ENCODE peak calls at places on chromosome 2, in seven cellular contexts. T is heart left ventricle, N is SJSA1, W is IMR-90, C is WERI-Rb-1, A is aorta, O is sigmoid colon. K is an unnamed sample.

GRCh38 chr2:119264781-119265692 is 41.4 kb downstream of the STEAP3 start:
- DNase-seq in A (no peak), C (peak), W (peak), N (no peak), O (no peak), T (peak), K (no peak)

GRCh38 chr2:38159171-38159570 is 83.2 kb upstream of the CYP1B1 start:
- DNase-seq in O (no peak), A (no peak), C (no peak), W (no peak), T (no peak), N (no peak), K (no peak)

GRCh38 chr2:105187531-105187930 is 54.0 kb upstream of the GPR45 start:
- DNase-seq in W (no peak), T (no peak), O (no peak), C (no peak), N (no peak), A (no peak), K (peak)

GRCh38 chr2:24853046-24853445 is 59.8 kb downstream of the CENPO start:
- DNase-seq in T (no peak), C (no peak), O (no peak), W (no peak), A (no peak), N (no peak), K (no peak)

GRCh38 chr2:219650426-219651248 is 23.2 kb downstream of the SLC4A3 start:
- DNase-seq in W (no peak), N (peak), C (no peak), O (no peak), A (no peak), T (no peak), K (no peak)

GRCh38 chr2:53765749-53766148 is 1.9 kb upstream of the CHAC2 start:
- DNase-seq in N (no peak), T (no peak), O (no peak), W (no peak), C (no peak), A (no peak), K (no peak)

GRCh38 chr2:108220942-108221541 is 18.7 kb upstream of the SULT1C3 start:
- DNase-seq in O (no peak), W (no peak), T (peak), C (no peak), A (peak), N (no peak), K (no peak)

GRCh38 chr2:224173882-224174415 is 134.9 kb upstream of the SERPINE2 start:
- DNase-seq in O (no peak), W (no peak), A (no peak), C (no peak), N (no peak), T (no peak), K (no peak)

GRCh38 chr2:68416081-68416675 is 50.9 kb downstream of the FBXO48 start:
- DNase-seq in T (no peak), O (no peak), N (no peak), W (no peak), A (no peak), C (no peak), K (no peak)

GRCh38 chr2:143942486-143942885 is 577.4 kb downstream of the ZEB2 start:
- DNase-seq in T (no peak), W (no peak), O (no peak), A (no peak), C (no peak), N (no peak), K (no peak)

GRCh38 chr2:231780909-231781797 is at the start of gene PDE6D:
- DNase-seq in W (peak), O (peak), N (peak), T (peak), C (peak), A (peak), K (peak)

GRCh38 chr2:200735061-200735460 is 76.6 kb upstream of the BZW1 start:
- DNase-seq in T (no peak), A (no peak), W (no peak), C (no peak), O (no peak), N (no peak), K (no peak)

GRCh38 chr2:197926673-197927072 is 122.3 kb downstream of the PLCL1 start:
- DNase-seq in C (no peak), T (no peak), A (no peak), N (no peak), W (no peak), O (no peak), K (no peak)

GRCh38 chr2:44680983-44681481 is 260.5 kb upstream of the SIX3 start:
- DNase-seq in T (no peak), C (peak), O (no peak), W (peak), A (no peak), N (no peak), K (no peak)

GRCh38 chr2:145284551-145284950 is 764.6 kb upstream of the ZEB2 start:
- DNase-seq in W (no peak), N (no peak), T (no peak), O (no peak), A (no peak), C (no peak), K (no peak)

GRCh38 chr2:182097571-182097970 is 111.9 kb downstream of the PPP1R1C start:
- DNase-seq in T (no peak), C (no peak), W (no peak), A (no peak), O (no peak), N (no peak), K (no peak)

GRCh38 chr2:12057436-12058166 is 311.2 kb downstream of the LPIN1 start:
- DNase-seq in N (peak), O (peak), W (no peak), A (peak), T (peak), C (no peak), K (peak)

GRCh38 chr2:8725838-8726237 is 44.0 kb downstream of the ID2 start:
- DNase-seq in T (no peak), O (no peak), C (no peak), N (no peak), W (no peak), A (no peak), K (no peak)

GRCh38 chr2:236776695-236777251 is 207.1 kb downstream of the ACKR3 start:
- DNase-seq in T (no peak), C (no peak), O (no peak), A (peak), N (peak), W (peak), K (peak)

GRCh38 chr2:170715062-170715931 is at the start of gene SP5:
- DNase-seq in O (peak), C (peak), A (peak), T (no peak), N (peak), W (peak), K (no peak)

GRCh38 chr2:236761358-236761757 is 191.7 kb downstream of the ACKR3 start:
- DNase-seq in N (no peak), O (no peak), A (no peak), W (no peak), C (no peak), T (no peak), K (no peak)

GRCh38 chr2:240618776-240619175 is 6.5 kb upstream of the GPR35 start:
- DNase-seq in A (no peak), T (no peak), W (no peak), O (no peak), C (no peak), N (no peak), K (no peak)

GRCh38 chr2:32553829-32554432 is 73.9 kb upstream of the TTC27 start:
- DNase-seq in N (no peak), T (no peak), C (no peak), A (no peak), O (no peak), W (peak), K (no peak)

GRCh38 chr2:140108706-140109472 is 1328.7 kb upstream of the NXPH2 start:
- DNase-seq in W (no peak), T (no peak), N (no peak), A (no peak), C (no peak), O (no peak), K (no peak)

GRCh38 chr2:234187646-234188174 is 137.2 kb downstream of the SPP2 start:
- DNase-seq in O (no peak), N (no peak), C (no peak), A (no peak), W (no peak), T (no peak), K (no peak)

GRCh38 chr2:239929504-239929903 is 95.6 kb downstream of the NDUFA10 start:
- DNase-seq in O (peak), W (no peak), C (peak), N (peak), T (no peak), A (peak), K (no peak)

GRCh38 chr2:230007931-230008707 is 60.6 kb downstream of the SLC16A14 start:
- DNase-seq in O (peak), A (peak), N (peak), W (peak), T (peak), C (peak), K (peak)

GRCh38 chr2:226892729-226893128 is 56.9 kb downstream of the RHBDD1 start:
- DNase-seq in N (no peak), C (no peak), T (no peak), W (peak), A (no peak), O (no peak), K (peak)

GRCh38 chr2:196341318-196341841 is 170.0 kb upstream of the STK17B start:
- DNase-seq in A (no peak), C (no peak), O (no peak), W (no peak), N (no peak), T (no peak), K (no peak)

GRCh38 chr2:190759749-190760213 is 110.9 kb downstream of the NAB1 start:
- DNase-seq in N (peak), T (no peak), W (peak), C (no peak), O (no peak), A (no peak), K (peak)

GRCh38 chr2:83879127-83879526 is 580.0 kb downstream of the SUCLG1 start:
- DNase-seq in W (no peak), A (no peak), N (no peak), T (no peak), C (no peak), O (no peak), K (no peak)

GRCh38 chr2:241659150-241659739 is 21.8 kb downstream of the ATG4B start:
- DNase-seq in C (peak), A (no peak), N (peak), W (peak), T (peak), O (peak), K (peak)

GRCh38 chr2:50014168-50014567 is 859.9 kb upstream of the FSHR start:
- DNase-seq in N (no peak), O (no peak), A (no peak), C (no peak), T (no peak), W (no peak), K (peak)

GRCh38 chr2:48248251-48248933 is 281.6 kb upstream of the STON1 start:
- DNase-seq in W (peak), A (no peak), O (no peak), C (no peak), N (peak), T (no peak), K (peak)

GRCh38 chr2:64766841-64767669 is 113.3 kb upstream of the SERTAD2 start:
- DNase-seq in W (peak), A (no peak), C (no peak), T (no peak), O (no peak), N (no peak), K (no peak)

GRCh38 chr2:126932966-126933555 is 34.4 kb downstream of the TEX51 start:
- DNase-seq in O (no peak), A (no peak), W (no peak), N (no peak), C (no peak), T (no peak), K (no peak)

DNA sequence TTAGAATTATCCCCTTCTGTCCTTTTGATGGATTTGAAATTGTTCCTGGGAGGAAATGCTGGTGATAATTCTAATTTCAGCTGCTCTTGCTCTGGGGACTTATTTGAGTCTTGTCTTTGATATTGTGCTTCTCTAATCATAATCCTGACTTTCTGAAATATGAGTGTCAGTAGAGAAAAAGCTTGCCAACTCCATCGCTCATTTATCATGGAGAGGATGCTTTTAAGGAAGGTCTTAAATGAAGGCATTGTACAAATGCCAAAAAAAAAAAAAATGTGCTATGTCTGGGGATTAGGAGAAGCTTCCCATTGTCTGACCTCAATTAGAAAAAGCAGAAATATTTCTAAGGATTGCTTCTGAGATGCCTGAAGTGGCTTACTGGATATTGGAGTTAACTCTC is 159.6 kb downstream of the NYAP2 start:
- DNase-seq in T (no peak), C (no peak), N (no peak), A (no peak), O (no peak), W (no peak), K (no peak)
- H3K4me3 ChIP-seq in T (no peak), C (no peak), N (no peak), A (no peak), O (no peak), W (no peak), K (no peak)

DNA sequence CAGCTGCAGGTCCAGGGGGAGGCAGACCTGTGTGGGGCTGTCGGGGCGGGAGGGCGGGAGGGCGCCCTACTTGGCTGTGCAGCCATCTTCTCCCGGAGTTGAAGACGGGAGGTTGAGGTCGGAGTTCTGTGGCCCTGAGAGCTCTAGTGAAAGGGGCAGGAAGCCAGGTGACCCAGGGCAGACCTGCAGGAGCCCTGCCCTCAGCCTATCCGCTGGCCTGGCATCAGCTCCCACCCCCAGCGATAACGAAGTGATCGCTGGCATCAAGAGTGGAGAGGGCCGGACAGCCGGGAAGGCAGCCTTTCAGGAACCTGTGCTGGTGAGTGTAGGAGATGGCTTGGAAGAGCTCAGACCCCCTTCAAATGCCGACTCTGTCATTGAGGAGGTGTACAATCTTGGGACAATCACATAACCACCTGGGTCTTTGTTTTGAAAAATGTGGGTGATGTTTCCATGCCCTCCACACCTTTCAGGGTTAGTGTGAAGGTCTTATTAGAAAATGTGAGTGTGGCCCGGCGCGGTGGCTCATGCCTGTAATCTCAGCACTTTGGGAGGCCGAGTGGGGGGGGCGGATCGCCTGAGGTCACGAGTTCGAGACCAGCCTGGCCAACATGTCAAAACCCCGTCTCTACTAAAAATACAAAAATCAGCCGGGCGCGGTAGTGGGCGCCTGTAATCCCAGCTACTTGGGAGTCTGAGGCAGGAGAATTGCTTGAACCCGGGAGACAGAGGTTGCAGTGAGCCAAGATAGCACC is 1.3 kb downstream of the ARHGEF4 start:
- DNase-seq in O (no peak), N (no peak), W (no peak), A (peak), T (no peak), C (no peak), K (no peak)
- H3K4me3 ChIP-seq in O (no peak), N (no peak), W (no peak), A (no peak), T (no peak), C (no peak), K (no peak)

GRCh38 chr2:232927041-232927792 is 57.2 kb downstream of the SNORC start:
- DNase-seq in A (no peak), C (no peak), W (no peak), T (no peak), O (no peak), N (peak), K (no peak)
- H3K4me3 ChIP-seq in A (no peak), C (peak), W (no peak), T (peak), O (no peak), N (peak), K (peak)

DNA sequence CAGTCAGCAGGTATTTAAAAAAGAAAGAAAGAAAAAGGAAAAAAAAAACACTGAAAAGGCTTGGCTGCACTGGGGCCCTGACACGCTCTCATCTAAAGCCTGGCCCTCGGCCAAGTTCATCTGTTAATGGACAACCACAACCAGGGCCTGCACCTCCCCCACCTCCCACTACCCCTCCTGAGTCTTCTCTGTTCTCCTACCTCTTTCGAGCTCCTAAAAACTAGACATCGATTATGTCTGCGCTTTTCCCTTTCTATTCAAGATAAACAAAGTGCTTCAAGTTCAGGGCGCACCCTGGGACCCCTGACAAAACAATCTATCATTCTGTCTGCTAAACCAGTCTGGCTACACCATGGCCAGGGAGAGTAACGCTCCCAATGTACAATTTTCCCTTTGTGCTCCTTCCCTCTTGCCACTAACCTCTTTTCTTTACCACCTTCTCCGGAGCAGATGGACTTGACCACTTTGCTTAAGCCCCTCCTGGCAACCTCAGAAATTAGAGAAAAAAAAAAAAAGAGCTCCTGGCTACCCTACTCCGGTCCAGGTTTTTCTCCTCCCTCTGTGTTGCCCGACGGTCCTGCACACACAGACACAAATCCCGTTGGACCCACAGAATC is 22.7 kb downstream of the BCL11A start:
- DNase-seq in A (no peak), W (no peak), T (peak), C (peak), N (peak), O (peak), K (no peak)
- H3K4me3 ChIP-seq in A (no peak), W (no peak), T (no peak), C (peak), N (no peak), O (no peak), K (no peak)

DNA sequence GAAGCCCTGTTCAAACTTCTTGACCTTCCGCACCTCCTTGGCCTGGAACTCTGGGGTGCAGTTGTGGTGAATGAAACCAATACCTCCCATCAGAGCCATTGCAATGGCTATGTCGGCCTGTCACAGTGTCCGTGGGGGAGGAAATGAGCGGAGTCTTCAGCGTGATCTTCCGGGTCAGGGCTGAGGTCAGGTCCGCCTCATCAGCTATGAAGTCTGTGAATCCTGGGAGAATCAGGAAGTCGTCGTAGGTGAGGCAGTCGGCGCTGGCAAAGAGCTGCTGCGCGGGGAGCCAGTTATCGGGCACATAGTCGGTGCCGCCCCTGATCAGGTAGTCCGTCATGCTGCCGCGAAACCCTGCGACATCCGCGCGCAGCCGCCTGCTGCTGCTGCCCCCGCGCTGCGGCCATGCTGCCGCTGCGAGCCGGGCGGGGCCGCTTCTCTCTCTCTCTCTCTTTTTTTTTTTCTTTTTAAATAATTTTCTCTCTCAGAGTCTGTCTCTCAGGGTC is 154.1 kb upstream of the ZSWIM2 start:
- DNase-seq in W (no peak), A (no peak), N (no peak), C (no peak), T (peak), O (no peak), K (no peak)
- H3K4me3 ChIP-seq in W (peak), A (no peak), N (no peak), C (no peak), T (peak), O (no peak), K (peak)

K was measured in skeletal muscle cell.